ENCODE peak calls at places on chromosomes 13 and 19, in ten cellular contexts. A is T-cell; F is A549; U is stimulated activated effector memory CD8-positive, alpha-beta T cell treated with anti-CD3 and anti-CD28 coated beads, Interleukin-12 subunit alpha, Interleukin-12 subunit beta, amount 100 ng/mL, for 72 hours; S is RWPE2; P is heart right ventricle; X is upper lobe of left lung; G is HCT116; B is activated CD8-positive, alpha-beta T cell treated with anti-CD3 and anti-CD28 coated beads for 36 hours; Q is HepG2. D is an unnamed sample.

GRCh38 chr13:48161530-48162179 is 66.8 kb upstream of the MED4 start:
- ATAC-seq in G (no peak), X (peak; percentile 89), S (no peak), U (no peak), Q (no peak), A (no peak), P (peak; percentile 83), B (no peak), F (no peak), D (no peak)

GRCh38 chr19:8370176-8371010 is 6.4 kb downstream of the ANGPTL4 start:
- ATAC-seq in X (peak; percentile 12), S (no peak), F (no peak), P (peak; percentile 18), Q (no peak), B (no peak), G (no peak), A (no peak), U (no peak), D (no peak)

GRCh38 chr13:40118337-40118736 is 462.9 kb downstream of the COG6 start:
- ATAC-seq in G (no peak), S (no peak), Q (no peak), A (no peak), U (peak; percentile 52), P (no peak), B (peak; percentile 9), F (no peak), X (no peak), D (no peak)

GRCh38 chr19:34667349-34668076 is 9.4 kb downstream of the SCGB2B2 start:
- ATAC-seq in X (peak; percentile 66), F (peak; percentile 30), A (no peak), U (no peak), G (no peak), B (no peak), Q (peak; percentile 49), S (peak; percentile 45), P (peak; percentile 61), D (no peak)

GRCh38 chr13:50613356-50613831 is 230.1 kb downstream of the DLEU7 start:
- ATAC-seq in G (no peak), Q (no peak), X (no peak), F (no peak), P (peak; percentile 75), B (no peak), A (no peak), S (no peak), U (no peak), D (no peak)

GRCh38 chr19:42324655-42325307 is 654 bp upstream of the MEGF8 start:
- ATAC-seq in S (no peak), B (no peak), A (no peak), F (no peak), G (no peak), U (no peak), Q (no peak), P (no peak), X (no peak), D (no peak)

GRCh38 chr13:51635137-51635878 is 51.0 kb downstream of the WDFY2 start:
- ATAC-seq in S (no peak), Q (no peak), A (peak; percentile 58), B (peak; percentile 55), U (no peak), G (no peak), F (no peak), P (no peak), X (no peak), D (no peak)

GRCh38 chr19:17404015-17404414 is 1.4 kb downstream of the BST2 start:
- ATAC-seq in Q (no peak), X (no peak), U (no peak), A (no peak), B (no peak), P (no peak), S (no peak), F (no peak), G (no peak), D (no peak)

GRCh38 chr19:15635016-15635805 is 5.5 kb upstream of the CYP4F3 start:
- ATAC-seq in F (no peak), G (no peak), Q (peak; percentile 57), P (no peak), U (no peak), B (no peak), X (no peak), A (no peak), S (no peak), D (no peak)

GRCh38 chr13:101382086-101382485 is 34.2 kb downstream of the NALCN start:
- ATAC-seq in S (no peak), P (no peak), A (no peak), X (no peak), Q (no peak), B (no peak), F (no peak), U (no peak), G (no peak), D (no peak)

D was measured in SK-N-SH treated with all-trans-retinoic acid at 6 μM for 48 hours.